ENCODE peak calls at places on chromosome 20, in four cellular contexts. T is HCT116, V is HepG2, B is K562. O is an unnamed sample. For H3K4me1, the result is how much of the 10 kb centered on the place peaks cover.

GRCh38 chr20:48314925-48315592 is 512.7 kb downstream of the PREX1 start:
- DNase-seq in T (no peak), V (no peak), B (peak), O (no peak)

GRCh38 chr20:24648919-24649318 is 179.5 kb downstream of the SYNDIG1 start:
- DNase-seq in T (no peak), V (no peak), B (no peak), O (no peak)

GRCh38 chr20:61719691-61720347 is 345.9 kb downstream of the TAF4 start:
- DNase-seq in T (no peak), V (no peak), B (no peak), O (no peak)

GRCh38 chr20:56249244-56249955 is 868 bp downstream of the MC3R start:
- DNase-seq in T (peak), V (peak), B (peak), O (no peak)

GRCh38 chr20:62850333-62850974 is 11.2 kb downstream of the TCFL5 start:
- DNase-seq in T (no peak), V (no peak), B (no peak), O (no peak)

GRCh38 chr20:53839423-53840176 is 230.8 kb downstream of the BCAS1 start:
- DNase-seq in T (no peak), V (no peak), B (no peak), O (no peak)

GRCh38 chr20:34369265-34369664 is 6.2 kb downstream of the ITCH start:
- DNase-seq in T (no peak), V (no peak), B (no peak), O (no peak)

GRCh38 chr20:62627901-62628612 is 14.2 kb upstream of the SLCO4A1 start:
- DNase-seq in T (no peak), V (no peak), B (no peak), O (no peak)

GRCh38 chr20:31484001-31484400 is 8.9 kb downstream of the REM1 start:
- DNase-seq in T (no peak), V (no peak), B (peak), O (no peak)

GRCh38 chr20:21557246-21557982 is 43.5 kb upstream of the NKX2-2 start:
- DNase-seq in T (no peak), V (no peak), B (no peak), O (no peak)

GRCh38 chr20:50370036-50370566 is 140.1 kb upstream of the PTPN1 start:
- DNase-seq in T (no peak), V (no peak), B (no peak), O (no peak)

GRCh38 chr20:23019403-23019802 is 15.7 kb upstream of the SSTR4 start:
- DNase-seq in T (no peak), V (no peak), B (no peak), O (no peak)

GRCh38 chr20:35215066-35215956 is 11.2 kb upstream of the MMP24 start:
- DNase-seq in T (no peak), V (peak), B (no peak), O (no peak)

GRCh38 chr20:24993337-24994185 is 1.0 kb upstream of the APMAP start:
- DNase-seq in T (no peak), V (peak), B (no peak), O (no peak)

GRCh38 chr20:24604966-24605365 is 135.5 kb downstream of the SYNDIG1 start:
- DNase-seq in T (no peak), V (no peak), B (no peak), O (no peak)

GRCh38 chr20:61756966-61757677 is 308.6 kb downstream of the TAF4 start:
- DNase-seq in T (no peak), V (no peak), B (no peak), O (no peak)

GRCh38 chr20:58661298-58662141 is 10.4 kb downstream of the STX16 start:
- DNase-seq in T (no peak), V (no peak), B (no peak), O (no peak)

GRCh38 chr20:17645546-17646208 is 36.4 kb downstream of the RRBP1 start:
- DNase-seq in T (no peak), V (no peak), B (no peak), O (no peak)

GRCh38 chr20:46683068-46683477 is 6.2 kb downstream of the TP53RK start:
- DNase-seq in T (no peak), V (no peak), B (peak), O (no peak)

GRCh38 chr20:46681032-46681854 is 8.0 kb downstream of the TP53RK start:
- DNase-seq in T (no peak), V (peak), B (peak), O (peak)

GRCh38 chr20:46682063-46682821 is 7.0 kb downstream of the TP53RK start:
- DNase-seq in T (no peak), V (no peak), B (no peak), O (no peak)

GRCh38 chr20:46683620-46683938 is 5.7 kb downstream of the TP53RK start:
- DNase-seq in T (no peak), V (no peak), B (no peak), O (no peak)

DNA sequence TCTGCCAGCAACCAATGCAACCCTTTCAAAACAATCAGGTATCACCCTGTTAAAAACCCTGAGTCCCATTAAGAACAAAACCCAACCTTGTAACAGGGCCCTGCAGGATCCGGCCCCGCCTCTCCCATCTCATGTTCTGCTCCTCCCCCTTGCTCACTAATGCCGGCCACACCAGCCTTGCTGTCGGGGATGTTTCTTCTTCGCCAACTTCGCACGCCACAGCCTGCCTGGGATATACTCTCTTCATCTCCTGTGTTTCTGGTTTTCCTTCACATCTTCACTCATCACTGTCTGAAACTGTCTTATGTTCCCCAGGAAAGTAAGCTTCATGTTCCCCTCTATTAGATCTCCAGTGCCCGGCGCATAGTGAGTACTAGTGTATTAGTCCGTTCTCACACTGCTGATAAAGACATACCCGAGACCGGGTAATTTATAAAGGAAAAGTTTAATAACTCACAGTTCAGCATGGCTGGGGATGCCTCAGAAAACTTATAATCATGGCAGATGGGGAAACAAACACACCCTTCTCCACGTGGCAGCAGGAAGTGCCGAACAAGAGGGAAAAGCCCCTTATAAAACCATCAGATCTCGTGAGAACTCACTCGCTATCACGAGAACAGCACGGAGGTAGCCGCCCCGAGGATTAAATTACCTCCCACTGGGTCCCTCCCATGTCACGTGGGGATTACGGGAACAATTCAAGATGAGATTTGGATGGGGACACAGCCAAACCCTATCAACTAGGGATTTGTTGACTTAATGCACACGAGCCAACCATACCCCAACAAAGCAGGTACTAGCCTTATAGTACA is 5.1 kb downstream of the TP53RK start:
- DNase-seq in T (no peak), V (no peak), B (peak), O (no peak)
- H3K4me1 ChIP-seq in T (under half), V (half or more), B (under half), O (under half)

GRCh38 chr20:36460648-36461599 is 80.4 kb upstream of the MYL9 start:
- DNase-seq in T (peak), V (peak), B (peak), O (peak)

GRCh38 chr20:36463212-36464061 is 77.9 kb upstream of the MYL9 start:
- DNase-seq in T (no peak), V (no peak), B (no peak), O (no peak)

GRCh38 chr20:36465109-36466080 is 75.9 kb upstream of the MYL9 start:
- DNase-seq in T (peak), V (peak), B (peak), O (peak)

GRCh38 chr20:36461600-36462439 is 79.5 kb upstream of the MYL9 start:
- DNase-seq in T (no peak), V (no peak), B (peak), O (no peak)

GRCh38 chr20:36462440-36463211 is 78.7 kb upstream of the MYL9 start:
- DNase-seq in T (no peak), V (no peak), B (no peak), O (no peak)
- TF ChIP-seq REST in T (no peak), V (no peak), B (no peak), O (no peak)

GRCh38 chr20:41304413-41305079 is 13.0 kb downstream of the ZHX3 start:
- DNase-seq in T (no peak), V (no peak), B (no peak), O (no peak)
- TF ChIP-seq TCF7L2 in T (no peak), V (no peak), B (no peak), O (no peak)

GRCh38 chr20:51629399-51630058 is 87.0 kb upstream of the NFATC2 start:
- DNase-seq in T (no peak), V (no peak), B (no peak), O (no peak)

GRCh38 chr20:51633430-51633829 is 90.9 kb upstream of the NFATC2 start:
- DNase-seq in T (no peak), V (no peak), B (no peak), O (no peak)

GRCh38 chr20:51628533-51629398 is 86.2 kb upstream of the NFATC2 start:
- DNase-seq in T (no peak), V (peak), B (no peak), O (no peak)

GRCh38 chr20:51631953-51632352 is 89.4 kb upstream of the NFATC2 start:
- DNase-seq in T (no peak), V (no peak), B (no peak), O (no peak)

GRCh38 chr20:51631011-51631950 is 88.8 kb upstream of the NFATC2 start:
- DNase-seq in T (peak), V (peak), B (no peak), O (peak)
- H3K4me1 ChIP-seq in T (half or more), V (under half), B (under half), O (under half)

DNA sequence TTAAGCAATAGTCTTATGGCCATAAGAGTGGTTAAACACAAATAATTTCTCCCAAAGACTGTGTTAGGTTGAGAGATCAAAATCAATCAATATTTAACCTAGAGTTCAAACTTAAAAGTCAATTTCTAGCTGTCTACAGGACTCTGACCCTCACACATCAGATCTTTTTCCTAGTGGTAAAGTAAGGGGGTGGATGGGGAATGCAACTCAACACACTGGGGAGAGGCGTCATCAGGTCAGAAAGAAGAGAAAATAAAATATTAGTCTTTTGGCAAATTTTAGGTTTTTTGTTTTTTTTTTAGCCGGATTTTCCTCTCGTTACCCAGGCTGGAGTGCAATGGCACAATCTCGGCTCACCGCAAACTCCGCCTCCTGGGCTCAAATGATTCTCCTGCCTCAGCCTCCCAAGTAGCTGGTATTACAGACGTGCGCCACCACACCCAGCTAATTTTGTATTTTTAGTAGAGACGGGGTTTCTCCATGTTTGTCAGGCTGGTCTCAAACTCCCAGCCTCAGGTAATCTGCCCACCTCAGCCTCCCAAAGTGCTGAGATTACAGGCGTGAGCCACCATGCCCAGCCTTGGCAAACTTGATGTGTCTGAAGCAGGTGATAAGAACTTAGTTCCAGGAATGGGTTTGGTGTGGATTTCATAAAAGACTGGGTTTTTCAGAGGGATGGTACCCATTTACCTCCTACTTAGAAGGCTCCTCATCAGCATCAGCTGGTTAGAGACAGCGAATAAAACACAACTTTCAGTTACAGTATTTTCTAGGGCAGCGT is 65.9 kb downstream of the MKKS start:
- DNase-seq in T (no peak), V (peak), B (no peak), O (no peak)
- TF ChIP-seq REST in T (no peak), V (no peak), B (no peak), O (no peak)

O was measured in Panc1.